ENCODE peak calls at places on chromosomes 7 and 10, in nine cellular contexts. V, S, C, W, X, L, H, F and J are unnamed samples.
A peak's percentile ranks its signal among the peaks of the same experiment; 100 is the strongest.

GRCh38 chr7:44967571-44968446 is 11.0 kb downstream of the MYO1G start:
- DNase-seq in V (no peak), S (no peak), C (no peak), W (peak; percentile 57), X (no peak), L (peak; percentile 32), H (no peak), F (no peak), J (no peak)

GRCh38 chr7:93298206-93298605 is 66.0 kb downstream of the VPS50 start:
- DNase-seq in V (no peak), S (no peak), C (no peak), W (no peak), X (no peak), L (no peak), H (no peak), F (no peak), J (no peak)

GRCh38 chr7:1668486-1668931 is 1.6 kb upstream of the ELFN1 start:
- DNase-seq in V (no peak), S (peak; percentile 96), C (no peak), W (peak; percentile 76), X (peak; percentile 11), L (no peak), H (peak; percentile 41), F (no peak), J (no peak)

GRCh38 chr7:99881370-99881769 is 4.5 kb upstream of the OR2AE1 start:
- DNase-seq in V (no peak), S (no peak), C (no peak), W (no peak), X (no peak), L (no peak), H (no peak), F (no peak), J (no peak)

GRCh38 chr7:69429817-69430501 is 168.3 kb upstream of the AUTS2 start:
- DNase-seq in V (peak; percentile 44), S (no peak), C (no peak), W (no peak), X (no peak), L (peak; percentile 5), H (no peak), F (no peak), J (no peak)

GRCh38 chr10:35641430-35642015 is 573 bp downstream of the FZD8 start:
- DNase-seq in V (no peak), S (no peak), C (no peak), W (peak; percentile 42), X (no peak), L (peak; percentile 30), H (no peak), F (no peak), J (no peak)

GRCh38 chr7:28442540-28443420 is 30.5 kb downstream of the CREB5 start:
- DNase-seq in V (no peak), S (no peak), C (no peak), W (no peak), X (no peak), L (no peak), H (no peak), F (no peak), J (peak; percentile 14)

GRCh38 chr7:50333266-50333665 is 28.8 kb downstream of the IKZF1 start:
- DNase-seq in V (no peak), S (no peak), C (no peak), W (no peak), X (no peak), L (no peak), H (no peak), F (no peak), J (no peak)

GRCh38 chr7:69364814-69365587 is 233.3 kb upstream of the AUTS2 start:
- DNase-seq in V (no peak), S (no peak), C (no peak), W (no peak), X (no peak), L (no peak), H (no peak), F (no peak), J (no peak)

GRCh38 chr7:44050121-44050914 is 5.8 kb downstream of the DBNL start:
- DNase-seq in V (no peak), S (peak; percentile 27), C (no peak), W (no peak), X (peak; percentile 10), L (no peak), H (no peak), F (no peak), J (no peak)

GRCh38 chr10:101618871-101619270 is 30.8 kb downstream of the DPCD start:
- DNase-seq in V (no peak), S (no peak), C (no peak), W (no peak), X (no peak), L (no peak), H (no peak), F (no peak), J (no peak)

DNA sequence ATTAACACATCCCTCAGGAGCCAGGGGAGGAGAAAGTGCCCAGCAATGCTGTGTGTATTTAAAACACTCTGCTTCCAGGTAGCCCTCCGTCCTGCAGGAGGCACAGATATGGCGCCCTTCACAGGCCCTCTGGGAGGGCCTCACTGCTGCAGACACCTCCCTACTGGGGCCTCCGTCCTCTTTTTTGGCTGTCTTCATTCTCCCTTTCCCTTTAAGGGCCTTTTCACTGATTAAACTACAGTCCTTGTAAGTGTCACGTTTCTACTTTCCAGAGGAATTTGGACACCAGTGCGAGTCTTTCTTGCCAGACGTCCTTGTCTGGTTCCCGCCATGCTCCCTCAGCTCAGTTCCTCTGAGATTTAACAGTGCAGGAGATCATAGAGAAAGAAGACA is 39.7 kb upstream of the MKRN1 start:
- DNase-seq in V (no peak), S (no peak), C (no peak), W (no peak), X (no peak), L (no peak), H (no peak), F (no peak), J (no peak)
- H3K27ac ChIP-seq in V (no peak overlapping the region), S (no peak overlapping the region), C (no peak overlapping the region), W (no peak overlapping the region), X (no peak overlapping the region), L (no peak overlapping the region), H (no peak overlapping the region), F (no peak overlapping the region), J (no peak overlapping the region)

GRCh38 chr10:86769991-86770390 is 13.6 kb downstream of the BMPR1A start:
- DNase-seq in V (no peak), S (no peak), C (no peak), W (no peak), X (no peak), L (no peak), H (no peak), F (no peak), J (no peak)

GRCh38 chr10:86763404-86763803 is 7.0 kb downstream of the BMPR1A start:
- DNase-seq in V (no peak), S (no peak), C (no peak), W (no peak), X (no peak), L (no peak), H (no peak), F (no peak), J (no peak)

GRCh38 chr10:86770412-86770960 is 14.1 kb downstream of the BMPR1A start:
- DNase-seq in V (no peak), S (no peak), C (no peak), W (no peak), X (no peak), L (no peak), H (no peak), F (no peak), J (no peak)

GRCh38 chr10:86765548-86765947 is 9.1 kb downstream of the BMPR1A start:
- DNase-seq in V (no peak), S (no peak), C (no peak), W (no peak), X (no peak), L (no peak), H (no peak), F (no peak), J (no peak)

GRCh38 chr10:86768431-86768830 is 12.0 kb downstream of the BMPR1A start:
- DNase-seq in V (no peak), S (no peak), C (no peak), W (no peak), X (no peak), L (no peak), H (no peak), F (no peak), J (no peak)
- H3K27ac ChIP-seq in V (no peak overlapping the region), S (no peak overlapping the region), C (no peak overlapping the region), W (no peak overlapping the region), X (no peak overlapping the region), L (no peak overlapping the region), H (no peak overlapping the region), F (no peak overlapping the region), J (no peak overlapping the region)

GRCh38 chr10:59362184-59362966 is at the start of gene FAM13C:
- DNase-seq in V (peak; percentile 62), S (peak; percentile 82), C (no peak), W (peak; percentile 22), X (peak; percentile 70), L (peak; percentile 65), H (peak; percentile 50), F (no peak), J (no peak)

GRCh38 chr10:59360605-59361515 is 1.5 kb downstream of the FAM13C start:
- DNase-seq in V (no peak), S (no peak), C (no peak), W (no peak), X (no peak), L (no peak), H (no peak), F (no peak), J (no peak)

GRCh38 chr10:59361659-59362183 is 628 bp downstream of the FAM13C start:
- DNase-seq in V (no peak), S (no peak), C (no peak), W (no peak), X (no peak), L (no peak), H (no peak), F (no peak), J (no peak)

GRCh38 chr10:59363446-59363958 is 1.2 kb upstream of the FAM13C start:
- DNase-seq in V (no peak), S (no peak), C (no peak), W (no peak), X (no peak), L (no peak), H (no peak), F (no peak), J (no peak)

DNA sequence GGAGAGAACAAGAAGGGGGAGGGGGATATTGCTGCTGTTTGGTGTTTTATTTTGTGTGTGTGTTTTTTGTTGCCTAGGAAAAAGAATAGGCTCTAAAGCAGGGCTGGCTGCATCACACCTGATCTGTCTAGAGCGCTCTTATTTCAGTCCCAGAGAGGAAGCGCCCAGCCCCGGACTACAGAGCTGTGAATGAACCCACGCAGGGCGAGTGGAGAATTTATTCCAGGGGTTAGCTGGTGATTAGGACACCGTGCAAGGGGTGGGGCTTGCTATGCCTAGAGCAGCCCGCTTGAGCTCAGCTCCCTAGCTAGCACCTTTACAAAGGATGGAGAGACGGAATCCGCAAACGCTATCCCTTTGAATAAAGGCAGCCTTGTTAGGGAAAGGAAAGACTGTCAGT is 642 bp upstream of the FAM13C start:
- DNase-seq in V (peak; percentile 46), S (peak; percentile 75), C (no peak), W (peak; percentile 4), X (peak; percentile 60), L (peak; percentile 63), H (no peak), F (no peak), J (no peak)
- H3K27ac ChIP-seq in V (no peak overlapping the region), S (peak overlapping the region; percentile 16), C (no peak overlapping the region), W (no peak overlapping the region), X (no peak overlapping the region), L (no peak overlapping the region), H (no peak overlapping the region), F (no peak overlapping the region), J (no peak overlapping the region)

DNA sequence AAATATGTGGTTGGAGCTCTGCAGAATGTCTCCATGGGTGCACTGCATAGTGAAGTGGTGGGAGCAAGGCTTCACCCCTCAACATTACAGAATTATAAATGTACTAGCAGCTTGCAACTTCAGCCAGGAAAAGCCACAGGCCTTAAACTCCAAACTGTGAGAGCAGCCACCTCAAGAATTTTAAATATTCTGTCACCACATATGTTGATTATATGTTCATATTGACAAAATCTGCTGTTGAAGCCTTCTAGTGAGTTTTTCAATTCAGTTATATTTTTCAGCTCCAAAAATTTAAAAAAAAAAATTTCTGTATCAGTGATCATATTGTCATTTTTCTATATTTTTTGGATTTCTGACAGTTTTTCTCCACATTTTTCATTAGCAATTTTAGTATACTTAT is 30.9 kb upstream of the AKR1C2 start:
- DNase-seq in V (no peak), S (no peak), C (no peak), W (no peak), X (no peak), L (no peak), H (no peak), F (no peak), J (no peak)
- H3K27ac ChIP-seq in V (no peak overlapping the region), S (no peak overlapping the region), C (no peak overlapping the region), W (peak overlapping the region; percentile 79), X (no peak overlapping the region), L (no peak overlapping the region), H (no peak overlapping the region), F (no peak overlapping the region), J (no peak overlapping the region)